ENCODE peak calls at places on chromosomes 12 and 14, in six cellular contexts. One of them, this sample, is unnamed.

GRCh38 chr12:108571604-108572165 is 9.3 kb downstream of the ISCU start:
- DNase-seq in SK-N-SH: no peak
- DNase-seq in upper lobe of left lung: no peak
- DNase-seq in breast epithelium: no peak
- DNase-seq in Panc1: no peak
- DNase-seq in prostate gland: no peak
- DNase-seq in this sample: no peak

GRCh38 chr12:107126688-107127481 is 33.5 kb upstream of the CRY1 start:
- DNase-seq in SK-N-SH: peak
- DNase-seq in upper lobe of left lung: no peak
- DNase-seq in breast epithelium: no peak
- DNase-seq in Panc1: no peak
- DNase-seq in prostate gland: no peak
- DNase-seq in this sample: no peak

GRCh38 chr12:4852308-4852707 is 57.4 kb upstream of the KCNA1 start:
- DNase-seq in SK-N-SH: no peak
- DNase-seq in upper lobe of left lung: no peak
- DNase-seq in breast epithelium: no peak
- DNase-seq in Panc1: no peak
- DNase-seq in prostate gland: no peak
- DNase-seq in this sample: no peak

GRCh38 chr12:22082190-22082701 is 36.2 kb downstream of the CMAS start:
- DNase-seq in SK-N-SH: no peak
- DNase-seq in upper lobe of left lung: no peak
- DNase-seq in breast epithelium: no peak
- DNase-seq in Panc1: no peak
- DNase-seq in prostate gland: no peak
- DNase-seq in this sample: no peak

GRCh38 chr12:11658796-11659195 is 9.3 kb downstream of the ETV6 start:
- DNase-seq in SK-N-SH: no peak
- DNase-seq in upper lobe of left lung: no peak
- DNase-seq in breast epithelium: no peak
- DNase-seq in Panc1: no peak
- DNase-seq in prostate gland: no peak
- DNase-seq in this sample: no peak

GRCh38 chr14:50542941-50543418 is 10.6 kb upstream of the MAP4K5 start:
- DNase-seq in SK-N-SH: peak
- DNase-seq in upper lobe of left lung: no peak
- DNase-seq in breast epithelium: no peak
- DNase-seq in Panc1: no peak
- DNase-seq in prostate gland: peak
- DNase-seq in this sample: no peak

GRCh38 chr12:93443576-93443975 is 1.8 kb upstream of the UBE2N start:
- DNase-seq in SK-N-SH: no peak
- DNase-seq in upper lobe of left lung: no peak
- DNase-seq in breast epithelium: no peak
- DNase-seq in Panc1: no peak
- DNase-seq in prostate gland: no peak
- DNase-seq in this sample: no peak

GRCh38 chr14:93959239-93960107 is 16.9 kb downstream of the ASB2 start:
- DNase-seq in SK-N-SH: no peak
- DNase-seq in upper lobe of left lung: no peak
- DNase-seq in breast epithelium: peak
- DNase-seq in Panc1: peak
- DNase-seq in prostate gland: no peak
- DNase-seq in this sample: no peak

GRCh38 chr14:35213869-35214387 is 78.3 kb upstream of the PSMA6 start:
- DNase-seq in SK-N-SH: no peak
- DNase-seq in upper lobe of left lung: no peak
- DNase-seq in breast epithelium: no peak
- DNase-seq in Panc1: no peak
- DNase-seq in prostate gland: no peak
- DNase-seq in this sample: no peak

GRCh38 chr12:115172521-115172920 is 488.5 kb upstream of the TBX3 start:
- DNase-seq in SK-N-SH: no peak
- DNase-seq in upper lobe of left lung: no peak
- DNase-seq in breast epithelium: no peak
- DNase-seq in Panc1: no peak
- DNase-seq in prostate gland: no peak
- DNase-seq in this sample: no peak

GRCh38 chr12:28025821-28026505 is 53.4 kb upstream of the PTHLH start:
- DNase-seq in SK-N-SH: no peak
- DNase-seq in upper lobe of left lung: no peak
- DNase-seq in breast epithelium: no peak
- DNase-seq in Panc1: no peak
- DNase-seq in prostate gland: no peak
- DNase-seq in this sample: no peak

GRCh38 chr12:109586385-109587296 is 13.0 kb downstream of the MVK start:
- DNase-seq in SK-N-SH: no peak
- DNase-seq in upper lobe of left lung: no peak
- DNase-seq in breast epithelium: no peak
- DNase-seq in Panc1: no peak
- DNase-seq in prostate gland: no peak
- DNase-seq in this sample: no peak

GRCh38 chr14:96268426-96269358 is 12.7 kb downstream of the BDKRB1 start:
- DNase-seq in SK-N-SH: no peak
- DNase-seq in upper lobe of left lung: no peak
- DNase-seq in breast epithelium: no peak
- DNase-seq in Panc1: no peak
- DNase-seq in prostate gland: peak
- DNase-seq in this sample: peak

GRCh38 chr14:91867316-91867988 is at the start of gene TC2N:
- DNase-seq in SK-N-SH: no peak
- DNase-seq in upper lobe of left lung: no peak
- DNase-seq in breast epithelium: no peak
- DNase-seq in Panc1: no peak
- DNase-seq in prostate gland: no peak
- DNase-seq in this sample: no peak

GRCh38 chr12:25053021-25053271 is 104.0 kb upstream of the BCAT1 start:
- DNase-seq in SK-N-SH: no peak
- DNase-seq in upper lobe of left lung: no peak
- DNase-seq in breast epithelium: no peak
- DNase-seq in Panc1: no peak
- DNase-seq in prostate gland: no peak
- DNase-seq in this sample: no peak

GRCh38 chr14:68510201-68510600 is 282.7 kb downstream of the ZFP36L1 start:
- DNase-seq in SK-N-SH: peak
- DNase-seq in upper lobe of left lung: peak
- DNase-seq in breast epithelium: peak
- DNase-seq in Panc1: no peak
- DNase-seq in prostate gland: no peak
- DNase-seq in this sample: peak

GRCh38 chr14:99598774-99599173 is 5.2 kb downstream of the CCDC85C start:
- DNase-seq in SK-N-SH: no peak
- DNase-seq in upper lobe of left lung: no peak
- DNase-seq in breast epithelium: no peak
- DNase-seq in Panc1: no peak
- DNase-seq in prostate gland: no peak
- DNase-seq in this sample: no peak

GRCh38 chr14:58662028-58662427 is 24.3 kb downstream of the DACT1 start:
- DNase-seq in SK-N-SH: no peak
- DNase-seq in upper lobe of left lung: no peak
- DNase-seq in breast epithelium: no peak
- DNase-seq in Panc1: no peak
- DNase-seq in prostate gland: no peak
- DNase-seq in this sample: no peak

GRCh38 chr12:70555081-70555480 is 82.1 kb downstream of the PTPRB start:
- DNase-seq in SK-N-SH: no peak
- DNase-seq in upper lobe of left lung: no peak
- DNase-seq in breast epithelium: no peak
- DNase-seq in Panc1: no peak
- DNase-seq in prostate gland: no peak
- DNase-seq in this sample: no peak

GRCh38 chr14:68607081-68607851 is 185.6 kb downstream of the ZFP36L1 start:
- DNase-seq in SK-N-SH: no peak
- DNase-seq in upper lobe of left lung: no peak
- DNase-seq in breast epithelium: no peak
- DNase-seq in Panc1: no peak
- DNase-seq in prostate gland: peak
- DNase-seq in this sample: no peak

GRCh38 chr12:117097159-117097558 is 2.1 kb downstream of the TESC start:
- DNase-seq in SK-N-SH: no peak
- DNase-seq in upper lobe of left lung: peak
- DNase-seq in breast epithelium: no peak
- DNase-seq in Panc1: no peak
- DNase-seq in prostate gland: no peak
- DNase-seq in this sample: peak

GRCh38 chr14:76812093-76812421 is 625 bp downstream of the ANGEL1 start:
- DNase-seq in SK-N-SH: no peak
- DNase-seq in upper lobe of left lung: no peak
- DNase-seq in breast epithelium: peak
- DNase-seq in Panc1: no peak
- DNase-seq in prostate gland: no peak
- DNase-seq in this sample: no peak

GRCh38 chr14:96204151-96205058 is at the start of gene BDKRB2:
- DNase-seq in SK-N-SH: peak
- DNase-seq in upper lobe of left lung: peak
- DNase-seq in breast epithelium: peak
- DNase-seq in Panc1: no peak
- DNase-seq in prostate gland: peak
- DNase-seq in this sample: peak

GRCh38 chr12:46451276-46452021 is 78.9 kb upstream of the SLC38A2 start:
- DNase-seq in SK-N-SH: no peak
- DNase-seq in upper lobe of left lung: no peak
- DNase-seq in breast epithelium: no peak
- DNase-seq in Panc1: no peak
- DNase-seq in prostate gland: no peak
- DNase-seq in this sample: no peak

GRCh38 chr12:132366341-132366861 is 37.0 kb upstream of the GALNT9 start:
- DNase-seq in SK-N-SH: no peak
- DNase-seq in upper lobe of left lung: peak
- DNase-seq in breast epithelium: no peak
- DNase-seq in Panc1: no peak
- DNase-seq in prostate gland: no peak
- DNase-seq in this sample: peak

GRCh38 chr14:61930101-61930857 is 168.1 kb downstream of the SNAPC1 start:
- DNase-seq in SK-N-SH: no peak
- DNase-seq in upper lobe of left lung: no peak
- DNase-seq in breast epithelium: no peak
- DNase-seq in Panc1: no peak
- DNase-seq in prostate gland: no peak
- DNase-seq in this sample: no peak

GRCh38 chr14:79896009-79896408 is 315.3 kb downstream of the DIO2 start:
- DNase-seq in SK-N-SH: no peak
- DNase-seq in upper lobe of left lung: no peak
- DNase-seq in breast epithelium: no peak
- DNase-seq in Panc1: no peak
- DNase-seq in prostate gland: no peak
- DNase-seq in this sample: no peak

GRCh38 chr12:116087399-116087798 is 190.1 kb downstream of the MED13L start:
- DNase-seq in SK-N-SH: no peak
- DNase-seq in upper lobe of left lung: no peak
- DNase-seq in breast epithelium: no peak
- DNase-seq in Panc1: no peak
- DNase-seq in prostate gland: no peak
- DNase-seq in this sample: no peak

GRCh38 chr12:89949457-89950195 is 241.0 kb upstream of the ATP2B1 start:
- DNase-seq in SK-N-SH: no peak
- DNase-seq in upper lobe of left lung: no peak
- DNase-seq in breast epithelium: no peak
- DNase-seq in Panc1: peak
- DNase-seq in prostate gland: peak
- DNase-seq in this sample: no peak

GRCh38 chr12:202081-202731 is 11.8 kb downstream of the SLC6A12 start:
- DNase-seq in SK-N-SH: no peak
- DNase-seq in upper lobe of left lung: no peak
- DNase-seq in breast epithelium: peak
- DNase-seq in Panc1: no peak
- DNase-seq in prostate gland: peak
- DNase-seq in this sample: no peak

DNA sequence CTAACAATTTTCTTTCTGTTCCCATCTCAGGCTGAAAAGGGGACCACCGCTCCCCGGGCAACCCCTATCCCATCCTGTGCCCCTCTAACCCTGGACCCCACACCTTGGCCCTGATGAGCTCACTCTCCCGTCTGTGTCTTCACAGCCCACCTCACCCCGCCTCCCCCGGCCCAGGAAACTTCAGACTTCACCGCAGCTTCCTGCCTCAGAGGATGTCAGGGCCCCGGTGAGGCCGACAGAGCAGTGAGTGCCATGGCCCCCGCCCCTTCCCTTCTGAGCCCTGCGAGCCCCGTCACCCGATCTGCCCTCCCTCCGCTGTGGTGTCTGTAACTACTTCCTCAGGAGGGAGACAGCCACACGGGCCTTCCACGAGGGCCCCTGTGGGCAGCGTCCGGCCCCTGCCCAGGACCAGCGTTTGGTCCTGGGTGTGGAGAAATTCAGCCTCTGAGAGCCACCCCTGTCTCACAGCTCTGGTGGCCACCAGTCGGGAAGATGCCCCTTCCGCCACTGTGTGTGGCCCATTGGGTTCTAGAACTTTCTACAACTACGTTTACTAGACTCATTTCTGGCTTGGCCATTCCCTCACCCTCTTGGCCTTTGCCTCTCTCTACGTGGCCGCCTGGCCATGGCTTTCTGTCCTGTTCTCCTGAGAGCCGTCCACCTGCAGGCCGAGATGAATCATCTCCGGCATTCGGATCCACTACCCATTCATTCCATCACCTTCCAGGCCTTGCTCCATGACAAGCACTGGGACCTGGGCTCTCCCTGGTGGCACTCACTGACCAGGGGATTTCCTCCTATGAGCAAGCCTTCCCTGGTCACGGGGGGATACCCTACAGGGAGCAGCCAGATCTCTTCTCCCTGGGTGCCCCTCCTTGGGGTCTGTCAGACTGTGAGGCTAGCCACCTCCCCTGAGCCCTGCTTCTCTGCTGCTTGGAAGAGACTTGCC is 3.4 kb downstream of the RHOF start:
- DNase-seq in SK-N-SH: no peak
- DNase-seq in upper lobe of left lung: peak
- DNase-seq in breast epithelium: no peak
- DNase-seq in Panc1: no peak
- DNase-seq in prostate gland: no peak
- DNase-seq in this sample: peak
- H3K4me3 ChIP-seq in SK-N-SH: no peak
- H3K4me3 ChIP-seq in upper lobe of left lung: no peak
- H3K4me3 ChIP-seq in breast epithelium: no peak
- H3K4me3 ChIP-seq in Panc1: no peak
- H3K4me3 ChIP-seq in prostate gland: no peak
- H3K4me3 ChIP-seq in this sample: no peak

GRCh38 chr12:30754383-30754749 is 385 bp downstream of the CAPRIN2 start:
- DNase-seq in SK-N-SH: no peak
- DNase-seq in upper lobe of left lung: no peak
- DNase-seq in breast epithelium: no peak
- DNase-seq in Panc1: no peak
- DNase-seq in prostate gland: no peak
- DNase-seq in this sample: no peak
- TF ChIP-seq CTCF in SK-N-SH: no peak
- TF ChIP-seq CTCF in upper lobe of left lung: no peak
- TF ChIP-seq CTCF in breast epithelium: no peak
- TF ChIP-seq CTCF in Panc1: no peak
- TF ChIP-seq CTCF in prostate gland: no peak
- TF ChIP-seq CTCF in this sample: no peak

GRCh38 chr14:59919582-59920377 is at the start of gene LRRC9:
- DNase-seq in SK-N-SH: peak
- DNase-seq in upper lobe of left lung: peak
- DNase-seq in breast epithelium: no peak
- DNase-seq in Panc1: no peak
- DNase-seq in prostate gland: peak
- DNase-seq in this sample: no peak
- TF ChIP-seq POLR2AphosphoS5 in SK-N-SH: no peak
- TF ChIP-seq POLR2AphosphoS5 in upper lobe of left lung: no peak
- TF ChIP-seq POLR2AphosphoS5 in breast epithelium: no peak
- TF ChIP-seq POLR2AphosphoS5 in Panc1: no peak
- TF ChIP-seq POLR2AphosphoS5 in prostate gland: no peak
- TF ChIP-seq POLR2AphosphoS5 in this sample: no peak

GRCh38 chr14:65045011-65045410 is 57.3 kb downstream of the MAX start:
- DNase-seq in SK-N-SH: no peak
- DNase-seq in upper lobe of left lung: no peak
- DNase-seq in breast epithelium: no peak
- DNase-seq in Panc1: no peak
- DNase-seq in prostate gland: no peak
- DNase-seq in this sample: no peak
- H3K4me3 ChIP-seq in SK-N-SH: no peak
- H3K4me3 ChIP-seq in upper lobe of left lung: no peak
- H3K4me3 ChIP-seq in breast epithelium: no peak
- H3K4me3 ChIP-seq in Panc1: no peak
- H3K4me3 ChIP-seq in prostate gland: no peak
- H3K4me3 ChIP-seq in this sample: no peak